ENCODE peak calls at places on chromosomes 12 and 14, in five cellular contexts. F is iPS-NIHi11; V is activated T-cell treated with anti-CD3 and anti-CD28 coated beads, Interleukin-2, amount 50 U/mL, for 72 hours; E is adrenal gland; N is psoas muscle. P is an unnamed sample.

GRCh38 chr14:101857226-101857625 is 95.7 kb downstream of the PPP2R5C start:
- DNase-seq in V (no peak), E (no peak), F (peak; percentile 64), N (no peak), P (peak; percentile 35)

GRCh38 chr12:94783862-94784261 is 133.5 kb upstream of the TMCC3 start:
- DNase-seq in F (no peak), E (no peak), N (no peak), V (no peak), P (no peak)

GRCh38 chr14:61876362-61877049 is 114.3 kb downstream of the SNAPC1 start:
- DNase-seq in E (no peak), V (no peak), F (no peak), N (no peak), P (no peak)

GRCh38 chr12:6914246-6914947 is at the start of gene ENO2:
- DNase-seq in E (peak; percentile 82), V (peak; percentile 89), F (peak; percentile 78), N (peak; percentile 86), P (peak; percentile 63)

GRCh38 chr12:130347588-130347987 is 9.9 kb downstream of the PIWIL1 start:
- DNase-seq in N (no peak), V (no peak), E (no peak), F (no peak), P (no peak)

GRCh38 chr14:77266336-77266735 is 4.7 kb downstream of the NGB start:
- DNase-seq in E (no peak), F (no peak), V (no peak), N (no peak), P (no peak)

GRCh38 chr12:127280393-127281275 is 986.3 kb upstream of the TMEM132C start:
- DNase-seq in V (peak; percentile 86), N (peak; percentile 58), F (peak; percentile 41), E (peak; percentile 68), P (peak; percentile 74)

GRCh38 chr12:121925361-121925725 is 7.0 kb downstream of the CFAP251 start:
- DNase-seq in E (no peak), N (no peak), F (no peak), V (no peak), P (no peak)

GRCh38 chr12:115916910-115917668 is 360.4 kb downstream of the MED13L start:
- DNase-seq in E (peak; percentile 42), F (peak; percentile 96), V (peak; percentile 77), N (peak; percentile 75), P (peak; percentile 93)

GRCh38 chr12:13203028-13203922 is 6.7 kb downstream of the EMP1 start:
- DNase-seq in V (no peak), N (peak; percentile 82), F (peak; percentile 59), E (peak; percentile 8), P (peak; percentile 80)

GRCh38 chr12:25328082-25328712 is 77.5 kb upstream of the KRAS start:
- DNase-seq in E (peak; percentile 72), N (no peak), F (no peak), V (no peak), P (no peak)

GRCh38 chr12:115044073-115044472 is 360.1 kb upstream of the TBX3 start:
- DNase-seq in V (no peak), E (no peak), F (peak; percentile 25), N (no peak), P (no peak)

GRCh38 chr14:90846511-90846910 is 30.3 kb upstream of the TTC7B start:
- DNase-seq in N (no peak), F (no peak), E (no peak), V (no peak), P (no peak)

GRCh38 chr14:103179078-103179477 is 55.8 kb downstream of the TNFAIP2 start:
- DNase-seq in V (no peak), E (no peak), N (no peak), F (no peak), P (no peak)

GRCh38 chr14:104419865-104420458 is 159.6 kb upstream of the C14orf180 start:
- DNase-seq in V (no peak), E (no peak), N (no peak), F (no peak), P (no peak)

GRCh38 chr12:123160801-123161487 is 10.1 kb upstream of the PITPNM2 start:
- DNase-seq in E (peak; percentile 83), V (no peak), N (no peak), F (no peak), P (no peak)

GRCh38 chr12:2460051-2460450 is 334.7 kb upstream of the FKBP4 start:
- DNase-seq in E (no peak), N (no peak), F (no peak), V (no peak), P (no peak)

GRCh38 chr12:111826982-111827381 is 15.0 kb upstream of the MAPKAPK5 start:
- DNase-seq in E (no peak), F (no peak), N (no peak), V (no peak), P (no peak)

GRCh38 chr12:107492393-107493134 is 193.0 kb upstream of the PWP1 start:
- DNase-seq in V (no peak), F (no peak), N (no peak), E (peak; percentile 37), P (no peak)